ENCODE peak calls at places on chromosomes 3 and 15, in five cellular contexts. D is choroid plexus epithelial cell, P is RWPE1, U is astrocyte of the spinal cord, I is neural progenitor cell. S is an unnamed sample.

GRCh38 chr15:57149196-57149595 is 227.1 kb upstream of the CGNL1 start:
- DNase-seq in I (no peak), U (peak; percentile 67), P (no peak), D (peak; percentile 93), S (no peak)

GRCh38 chr3:187290561-187290960 is 976 bp downstream of the MASP1 start:
- DNase-seq in I (no peak), U (no peak), P (no peak), D (no peak), S (no peak)

GRCh38 chr3:16301490-16301889 is 36.5 kb downstream of the OXNAD1 start:
- DNase-seq in D (no peak), U (no peak), I (peak; percentile 23), P (no peak), S (no peak)

GRCh38 chr15:28955160-28955502 is 69.4 kb downstream of the APBA2 start:
- DNase-seq in I (peak; percentile 41), D (peak; percentile 95), U (peak; percentile 86), P (no peak), S (no peak)

GRCh38 chr3:115100172-115100571 is 46.9 kb downstream of the ZBTB20 start:
- DNase-seq in U (peak; percentile 74), I (peak; percentile 1), P (no peak), D (peak; percentile 84), S (no peak)

GRCh38 chr3:52062499-52062898 is 6.1 kb upstream of the DUSP7 start:
- DNase-seq in U (peak; percentile 91), D (peak; percentile 82), P (peak; percentile 91), I (no peak), S (no peak)

GRCh38 chr15:87348746-87349145 is 907.8 kb downstream of the NTRK3 start:
- DNase-seq in P (no peak), D (peak; percentile 73), U (no peak), I (no peak), S (peak; percentile 4)

GRCh38 chr3:43345246-43345645 is 58.9 kb downstream of the SNRK start:
- DNase-seq in P (no peak), U (no peak), D (no peak), I (no peak), S (no peak)

GRCh38 chr3:179181993-179182551 is 33.9 kb downstream of the PIK3CA start:
- DNase-seq in D (peak; percentile 36), P (no peak), I (no peak), U (peak; percentile 32), S (no peak)

GRCh38 chr15:29348308-29348914 is 78.8 kb upstream of the NSMCE3 start:
- DNase-seq in P (no peak), D (no peak), I (peak; percentile 16), U (no peak), S (no peak)

GRCh38 chr15:72907733-72908132 is 124.2 kb upstream of the ADPGK start:
- DNase-seq in U (no peak), D (peak; percentile 28), I (no peak), P (no peak), S (no peak)

GRCh38 chr3:172129868-172130751 is 90.7 kb downstream of the FNDC3B start:
- DNase-seq in I (no peak), D (peak; percentile 98), U (peak; percentile 98), P (peak; percentile 97), S (peak; percentile 83)

GRCh38 chr3:26132942-26133341 is 343.1 kb downstream of the OXSM start:
- DNase-seq in D (no peak), U (no peak), P (no peak), I (no peak), S (no peak)

GRCh38 chr15:101187820-101188516 is 63.9 kb downstream of the CHSY1 start:
- DNase-seq in P (no peak), D (peak; percentile 81), I (no peak), U (peak; percentile 93), S (no peak)

GRCh38 chr15:83153288-83153687 is 45.8 kb downstream of the TM6SF1 start:
- DNase-seq in P (no peak), I (no peak), U (no peak), D (peak; percentile 11), S (no peak)

GRCh38 chr3:176953106-176954080 is 243.9 kb downstream of the TBL1XR1 start:
- DNase-seq in I (no peak), P (no peak), U (peak; percentile 39), D (peak; percentile 95), S (no peak)

GRCh38 chr3:126157083-126157768 is 23.2 kb downstream of the ALDH1L1 start:
- DNase-seq in P (no peak), I (no peak), D (no peak), U (no peak), S (no peak)

GRCh38 chr3:31550452-31551251 is 17.9 kb downstream of the STT3B start:
- DNase-seq in U (peak; percentile 41), P (no peak), I (peak; percentile 36), D (peak; percentile 53), S (peak; percentile 17)

GRCh38 chr15:38464675-38465074 is 10.7 kb downstream of the FAM98B start:
- DNase-seq in U (no peak), D (no peak), I (no peak), P (no peak), S (no peak)

GRCh38 chr3:10361375-10361774 is 40.5 kb upstream of the SEC13 start:
- DNase-seq in U (no peak), D (no peak), I (no peak), P (no peak), S (no peak)

GRCh38 chr3:31704651-31705179 is 172.0 kb downstream of the STT3B start:
- DNase-seq in I (no peak), U (peak; percentile 46), P (peak; percentile 42), D (peak; percentile 44), S (no peak)

GRCh38 chr15:47717036-47717611 is at the start of gene SEMA6D:
- DNase-seq in U (peak; percentile 83), P (peak; percentile 86), I (peak; percentile 94), D (peak; percentile 77), S (peak; percentile 46)

GRCh38 chr15:77637851-77638402 is 5.2 kb upstream of the LINGO1 start:
- DNase-seq in D (no peak), U (no peak), I (no peak), P (no peak), S (no peak)

GRCh38 chr3:169146112-169146665 is 517.3 kb downstream of the MECOM start:
- DNase-seq in I (peak; percentile 81), D (peak; percentile 57), P (peak; percentile 52), U (peak; percentile 76), S (peak; percentile 44)

GRCh38 chr15:67927501-67928156 is 87.8 kb upstream of the RNU6-1 start:
- DNase-seq in P (peak; percentile 36), U (peak; percentile 90), D (peak; percentile 97), I (no peak), S (no peak)

GRCh38 chr15:31869640-31870335 is 160.5 kb upstream of the CHRNA7 start:
- DNase-seq in D (no peak), P (no peak), U (no peak), I (peak; percentile 69), S (no peak)

GRCh38 chr15:22980189-22981136 is at the start of gene CYFIP1:
- DNase-seq in I (peak; percentile 85), P (peak; percentile 98), U (peak; percentile 84), D (peak; percentile 83), S (peak; percentile 94)

GRCh38 chr3:113287818-113288648 is 76.7 kb downstream of the BOC start:
- DNase-seq in P (peak; percentile 49), U (peak; percentile 79), D (peak; percentile 84), I (peak; percentile 73), S (no peak)

GRCh38 chr3:72810063-72810462 is 38.2 kb downstream of the SHQ1 start:
- DNase-seq in D (peak; percentile 41), I (peak; percentile 37), P (no peak), U (no peak), S (no peak)

GRCh38 chr3:73546961-73547360 is 77.8 kb downstream of the PDZRN3 start:
- DNase-seq in P (peak; percentile 50), D (peak; percentile 66), I (no peak), U (peak; percentile 92), S (no peak)

GRCh38 chr3:43155464-43156121 is 49.7 kb upstream of the POMGNT2 start:
- DNase-seq in P (peak; percentile 69), D (peak; percentile 90), I (peak; percentile 77), U (peak; percentile 81), S (peak; percentile 66)

GRCh38 chr15:79329186-79329611 is 18.3 kb downstream of the TMED3 start:
- DNase-seq in P (peak; percentile 38), U (peak; percentile 84), D (peak; percentile 94), I (no peak), S (no peak)

GRCh38 chr3:3800685-3801509 is 1.7 kb downstream of the LRRN1 start:
- DNase-seq in I (peak; percentile 67), D (no peak), U (no peak), P (no peak), S (no peak)

GRCh38 chr15:41603941-41604660 is 45.1 kb downstream of the TYRO3 start:
- DNase-seq in D (peak; percentile 91), I (peak; percentile 88), U (peak; percentile 83), P (peak; percentile 67), S (peak; percentile 61)

DNA sequence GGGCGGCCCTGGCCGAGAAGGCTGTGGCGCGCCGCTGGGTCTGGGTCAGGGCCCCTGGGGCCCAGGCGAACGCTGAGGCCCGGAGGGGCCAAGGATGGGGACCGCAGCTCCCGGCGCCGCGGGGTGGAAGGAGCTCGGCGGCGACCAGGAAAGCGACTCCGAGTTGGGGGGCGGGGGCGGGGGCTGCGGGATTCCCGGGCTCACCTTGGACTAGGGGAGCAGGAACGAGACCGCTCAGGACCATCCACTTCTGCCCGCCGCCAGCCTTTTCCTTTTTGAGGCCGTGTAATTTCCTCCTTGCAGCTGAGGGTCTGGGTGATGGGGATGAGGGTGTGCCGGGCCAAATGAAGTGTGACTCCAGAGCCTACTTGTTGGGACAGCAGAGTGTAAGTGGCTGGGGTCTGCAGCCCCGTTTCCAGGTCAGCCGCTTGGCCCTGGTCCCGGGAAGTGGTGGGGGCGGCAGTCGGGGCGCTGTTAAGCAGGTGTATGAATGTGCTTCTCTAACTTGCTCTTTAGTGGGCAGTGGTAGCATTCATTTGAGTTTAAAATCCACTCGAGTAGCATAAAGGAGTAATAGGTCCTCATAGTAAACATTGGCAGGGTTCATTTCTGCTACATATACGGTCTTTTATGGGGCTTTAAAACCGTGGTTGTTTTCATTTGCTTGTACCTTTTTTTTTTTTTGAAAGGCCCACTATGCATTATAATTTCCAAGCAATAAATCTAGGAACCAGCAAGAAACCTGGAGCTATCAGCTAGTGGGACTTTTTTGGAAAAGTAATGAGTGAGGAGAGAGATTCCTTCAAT is 717 bp downstream of the PXK start:
- DNase-seq in I (peak; percentile 55), P (peak; percentile 17), D (peak; percentile 51), U (peak; percentile 36), S (peak; percentile 24)
- TF ChIP-seq CTCF in I (no peak), P (peak; percentile 19), D (peak; percentile 25), U (peak; percentile 19), S (no peak)

DNA sequence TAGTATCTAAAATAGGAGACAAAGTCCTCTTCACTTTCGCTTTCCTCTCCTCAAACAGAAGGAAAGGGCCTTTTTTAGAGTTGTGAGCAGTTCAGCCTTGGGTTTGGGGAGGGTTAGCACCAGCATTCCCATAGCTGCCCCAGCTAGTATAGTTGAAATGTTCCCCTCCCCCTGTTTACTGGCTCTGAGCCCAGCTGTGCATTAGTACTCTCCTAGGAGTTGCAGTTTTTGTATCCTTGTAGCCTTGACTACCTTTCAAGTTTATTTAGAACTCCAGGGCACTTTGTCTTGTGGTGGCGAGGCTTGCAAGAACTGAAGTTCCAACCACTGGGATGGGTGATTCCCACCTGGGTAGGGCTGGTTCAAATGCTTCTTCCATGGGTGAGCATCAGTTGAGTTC is 245.1 kb upstream of the NAALADL2 start:
- DNase-seq in I (no peak), D (peak; percentile 30), P (no peak), U (peak; percentile 18), S (no peak)
- TF ChIP-seq CTCF in I (no peak), D (no peak), P (no peak), U (no peak), S (no peak)

GRCh38 chr3:107884719-107885460 is 205.9 kb downstream of the CD47 start:
- DNase-seq in D (peak; percentile 33), I (peak; percentile 11), P (no peak), U (peak; percentile 46), S (no peak)
- TF ChIP-seq CTCF in D (peak; percentile 24), I (peak; percentile 41), P (no peak), U (no peak), S (no peak)

GRCh38 chr15:92810418-92811138 is 89.5 kb upstream of the CHD2 start:
- DNase-seq in P (no peak), D (peak; percentile 86), U (peak; percentile 83), I (peak; percentile 77), S (peak; percentile 53)
- TF ChIP-seq CTCF in P (no peak), D (no peak), U (no peak), I (no peak), S (no peak)